ENCODE peak calls at places on chromosomes 12 and 14, in six cellular contexts. L is activated T-helper 1 cell treated with Interleukin-2 at 50 U/mL for 16 hours; F is amniotic epithelial cell; Z is NCI-H1436 treated with DMSO at 0.1 percent for 48 hours; I is HTR-8/SVneo; X is stimulated activated CD4-positive, alpha-beta T cell treated with anti-CD3 and anti-CD28 coated beads, TNF-alpha, amount 100 ng/mL, for 24 hours. Y is an unnamed sample.

GRCh38 chr14:75561013-75561432 is 17.4 kb upstream of the FLVCR2 start:
- DNase-seq in L (peak), Z (no peak), X (peak), I (peak), F (peak), Y (peak)

GRCh38 chr12:100528471-100529139 is 44.9 kb upstream of the GAS2L3 start:
- DNase-seq in X (no peak), L (no peak), I (no peak), Z (no peak), F (no peak), Y (no peak)

GRCh38 chr14:53947452-53948180 is 9.0 kb downstream of the BMP4 start:
- DNase-seq in Z (no peak), L (no peak), I (no peak), X (no peak), F (no peak), Y (no peak)

GRCh38 chr12:132146772-132147422 is 2.6 kb downstream of the NOC4L start:
- DNase-seq in I (no peak), X (no peak), F (no peak), Z (no peak), L (no peak), Y (no peak)

GRCh38 chr14:103386632-103387329 is 1.6 kb downstream of the MARK3 start:
- DNase-seq in I (no peak), Z (no peak), L (no peak), X (no peak), F (peak), Y (no peak)

GRCh38 chr12:46998811-46999368 is 80.5 kb upstream of the PCED1B start:
- DNase-seq in L (no peak), X (no peak), I (peak), Z (no peak), F (peak), Y (no peak)

GRCh38 chr12:69915964-69916363 is 90.9 kb downstream of the MYRFL start:
- DNase-seq in I (no peak), L (no peak), X (no peak), Z (no peak), F (no peak), Y (no peak)

GRCh38 chr12:66166561-66166960 is 3.2 kb downstream of the TMBIM4 start:
- DNase-seq in L (no peak), F (no peak), X (no peak), Z (no peak), I (no peak), Y (no peak)

GRCh38 chr14:92794547-92794941 is 439 bp downstream of the GOLGA5 start:
- DNase-seq in I (no peak), L (no peak), F (peak), Z (no peak), X (no peak), Y (peak)

GRCh38 chr14:95409472-95410307 is 90.0 kb upstream of the CLMN start:
- DNase-seq in L (no peak), Z (no peak), I (no peak), X (no peak), F (no peak), Y (no peak)

GRCh38 chr14:50734950-50735697 is 67.0 kb upstream of the SAV1 start:
- DNase-seq in I (no peak), F (no peak), X (no peak), Z (no peak), L (no peak), Y (no peak)

GRCh38 chr12:103886398-103886797 is 43.8 kb upstream of the HSP90B1 start:
- DNase-seq in L (no peak), Z (no peak), F (no peak), X (no peak), I (no peak), Y (no peak)

Y was measured in activated CD8-positive, alpha-beta memory T cell treated with anti-CD3 and anti-CD28 coated beads, Interleukin-2, amount 50 U/mL, for 4 hours.